ENCODE peak calls at places on chromosomes 11 and 22, in seven cellular contexts. J is ovary, F is transverse colon, M is upper lobe of left lung, Q is stomach, G is sigmoid colon, V is A549. K is an unnamed sample. For H3K9me3, the result is how much of the 10 kb centered on the place peaks cover.

GRCh38 chr11:103994111-103994510 is 42.3 kb upstream of the DDI1 start:
- DNase-seq in J (no peak), F (no peak), M (no peak), Q (no peak), G (no peak), V (no peak), K (no peak)

GRCh38 chr11:96024666-96025065 is 100.8 kb upstream of the MTMR2 start:
- DNase-seq in J (no peak), F (no peak), M (no peak), Q (no peak), G (no peak), V (no peak), K (no peak)

GRCh38 chr11:71193431-71193830 is 58.9 kb downstream of the SHANK2 start:
- DNase-seq in J (no peak), F (no peak), M (no peak), Q (no peak), G (no peak), V (no peak), K (no peak)

GRCh38 chr11:63858628-63859550 is 20.0 kb downstream of the MARK2 start:
- DNase-seq in J (no peak), F (peak), M (no peak), Q (peak), G (peak), V (no peak), K (no peak)

GRCh38 chr11:19160839-19161238 is 40.9 kb downstream of the CSRP3 start:
- DNase-seq in J (no peak), F (no peak), M (no peak), Q (no peak), G (no peak), V (no peak), K (no peak)

GRCh38 chr11:83326326-83326725 is 40.2 kb upstream of the CCDC90B start:
- DNase-seq in J (no peak), F (no peak), M (peak), Q (no peak), G (no peak), V (no peak), K (no peak)

GRCh38 chr22:33328789-33329296 is 270.7 kb upstream of the SYN3 start:
- DNase-seq in J (no peak), F (no peak), M (no peak), Q (no peak), G (no peak), V (peak), K (no peak)

GRCh38 chr11:47257518-47258316 is at the start of gene NR1H3:
- DNase-seq in J (peak), F (peak), M (peak), Q (peak), G (peak), V (peak), K (peak)

GRCh38 chr11:29328961-29329441 is 687.8 kb downstream of the KCNA4 start:
- DNase-seq in J (no peak), F (no peak), M (no peak), Q (no peak), G (no peak), V (peak), K (no peak)

GRCh38 chr11:134485316-134485715 is 73.3 kb upstream of the B3GAT1 start:
- DNase-seq in J (no peak), F (no peak), M (no peak), Q (no peak), G (no peak), V (no peak), K (no peak)

DNA sequence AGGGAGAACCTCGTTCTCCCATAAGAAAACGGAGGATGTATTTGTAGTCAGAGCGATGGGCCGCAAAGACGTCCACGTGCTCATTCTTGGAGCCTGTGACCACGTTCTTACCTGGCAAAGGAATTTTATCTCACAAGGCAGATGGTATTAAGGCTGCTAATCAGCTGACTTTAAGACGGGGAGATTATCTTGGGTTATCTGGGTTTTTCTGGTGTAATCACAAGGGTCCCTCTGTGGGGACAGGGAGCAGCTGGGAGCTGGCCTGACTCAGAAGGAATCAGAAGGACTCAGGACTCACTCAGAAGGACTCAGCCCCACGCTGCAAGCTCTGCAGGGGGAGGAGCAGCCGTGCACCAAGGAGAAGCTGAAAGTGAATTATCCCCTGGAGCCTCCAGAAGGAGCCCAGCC is 7.5 kb upstream of the SIGIRR start:
- DNase-seq in J (no peak), F (no peak), M (no peak), Q (no peak), G (no peak), V (no peak), K (no peak)
- TF ChIP-seq EP300 in J (no peak), F (no peak), M (no peak), Q (no peak), G (no peak), V (no peak), K (no peak)

GRCh38 chr11:115931684-115932083 is 427.5 kb upstream of the CADM1 start:
- DNase-seq in J (no peak), F (no peak), M (no peak), Q (no peak), G (no peak), V (no peak), K (no peak)

GRCh38 chr11:115929618-115930129 is 425.5 kb upstream of the CADM1 start:
- DNase-seq in J (no peak), F (no peak), M (no peak), Q (no peak), G (no peak), V (no peak), K (no peak)

GRCh38 chr11:115930276-115930675 is 426.1 kb upstream of the CADM1 start:
- DNase-seq in J (no peak), F (no peak), M (no peak), Q (no peak), G (no peak), V (no peak), K (no peak)

GRCh38 chr11:115928811-115929210 is 424.6 kb upstream of the CADM1 start:
- DNase-seq in J (no peak), F (no peak), M (no peak), Q (no peak), G (no peak), V (no peak), K (no peak)

GRCh38 chr11:115930886-115931537 is 426.8 kb upstream of the CADM1 start:
- DNase-seq in J (no peak), F (peak), M (no peak), Q (no peak), G (no peak), V (no peak), K (no peak)
- H3K4me3 ChIP-seq in J (no peak), F (no peak), M (no peak), Q (no peak), G (no peak), V (no peak), K (no peak)

GRCh38 chr11:97611345-97611744 is 1221.5 kb downstream of the JRKL start:
- DNase-seq in J (no peak), F (no peak), M (peak), Q (no peak), G (no peak), V (no peak), K (no peak)

GRCh38 chr11:97610854-97611253 is 1221.0 kb downstream of the JRKL start:
- DNase-seq in J (no peak), F (no peak), M (no peak), Q (no peak), G (no peak), V (no peak), K (no peak)

GRCh38 chr11:97607301-97608000 is 1217.6 kb downstream of the JRKL start:
- DNase-seq in J (no peak), F (no peak), M (no peak), Q (no peak), G (no peak), V (no peak), K (no peak)

GRCh38 chr11:97614571-97614970 is 1224.8 kb downstream of the JRKL start:
- DNase-seq in J (no peak), F (no peak), M (no peak), Q (no peak), G (no peak), V (no peak), K (no peak)

DNA sequence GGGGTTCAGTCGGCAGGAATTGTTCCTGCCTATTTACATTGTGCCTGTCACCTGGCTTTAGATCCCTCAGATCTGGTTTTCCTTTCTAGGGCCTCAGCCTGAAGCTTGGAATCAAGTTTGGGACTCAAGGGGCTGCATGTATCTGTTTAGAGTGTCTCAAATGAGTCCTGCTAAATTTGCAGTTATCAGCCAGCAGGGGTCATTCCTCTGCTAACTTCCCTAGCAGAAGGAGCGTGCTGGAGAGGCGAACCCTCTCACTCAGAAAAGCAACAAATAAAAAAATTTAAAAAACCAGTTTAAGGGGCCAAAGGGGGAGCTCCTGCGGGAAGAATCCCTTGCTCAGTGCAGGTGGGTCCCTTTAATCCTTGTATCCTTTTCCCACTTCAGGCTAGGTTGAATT is 1220.2 kb downstream of the JRKL start:
- DNase-seq in J (no peak), F (no peak), M (no peak), Q (no peak), G (no peak), V (no peak), K (no peak)
- H3K9me3 ChIP-seq in J (under half), F (under half), M (under half), Q (under half), G (under half), V (under half), K (under half)

GRCh38 chr22:20393705-20394476 is at the start of gene ZNF74:
- DNase-seq in J (peak), F (peak), M (peak), Q (peak), G (peak), V (peak), K (peak)
- TF ChIP-seq EP300 in J (no peak), F (no peak), M (no peak), Q (no peak), G (no peak), V (no peak), K (no peak)

GRCh38 chr22:46055176-46055850 is 78.4 kb upstream of the WNT7B start:
- DNase-seq in J (peak), F (peak), M (no peak), Q (peak), G (peak), V (no peak), K (peak)

GRCh38 chr22:46057762-46058420 is 80.9 kb upstream of the WNT7B start:
- DNase-seq in J (peak), F (peak), M (no peak), Q (peak), G (peak), V (no peak), K (peak)

GRCh38 chr22:46055851-46056168 is 78.8 kb upstream of the WNT7B start:
- DNase-seq in J (no peak), F (no peak), M (no peak), Q (no peak), G (no peak), V (no peak), K (no peak)

GRCh38 chr22:46057206-46057605 is 80.2 kb upstream of the WNT7B start:
- DNase-seq in J (peak), F (peak), M (no peak), Q (peak), G (peak), V (no peak), K (peak)

DNA sequence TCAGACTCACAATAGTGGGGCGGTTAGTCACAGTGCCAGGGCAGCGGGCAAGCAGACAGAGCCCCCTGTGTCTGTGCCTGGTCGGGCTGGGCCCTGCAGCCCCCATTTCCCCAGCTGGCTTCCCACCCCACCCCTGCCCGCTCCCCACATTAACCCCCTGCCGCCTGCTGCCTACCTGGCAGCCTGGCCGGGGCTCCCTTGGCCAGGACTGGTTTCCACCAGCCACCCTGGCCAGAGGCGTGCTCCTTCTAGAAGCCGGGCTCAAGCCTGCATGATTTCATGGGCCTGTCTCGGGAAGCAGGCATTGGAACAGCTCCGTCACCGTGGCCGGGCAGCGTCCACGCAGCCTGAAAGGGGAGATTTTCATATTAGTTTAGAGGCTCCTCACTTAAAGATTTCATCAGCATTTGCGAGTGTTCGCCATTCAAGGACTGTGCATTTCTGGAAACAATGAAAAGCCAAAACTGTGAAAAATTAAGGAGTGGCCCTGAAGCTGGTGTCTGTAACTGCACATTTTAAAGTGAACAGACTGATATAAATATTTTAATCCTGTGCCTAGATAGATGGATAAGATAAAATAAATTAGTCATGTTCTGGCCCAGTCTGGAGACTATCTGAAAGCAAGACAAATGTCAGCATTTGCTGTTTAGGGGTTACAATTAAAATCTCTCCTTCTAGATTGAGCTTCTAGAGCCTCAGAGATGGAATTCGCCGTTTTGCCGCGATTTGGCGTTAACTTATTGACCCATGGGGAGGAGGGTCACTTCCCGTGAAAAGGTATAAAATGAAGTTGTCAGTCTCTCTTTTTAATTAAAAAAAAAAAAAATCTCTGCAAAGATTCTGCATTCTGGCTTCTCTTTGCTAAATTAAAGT is 79.4 kb upstream of the WNT7B start:
- DNase-seq in J (peak), F (peak), M (peak), Q (peak), G (peak), V (no peak), K (peak)
- H3K4me3 ChIP-seq in J (peak), F (peak), M (no peak), Q (peak), G (peak), V (peak), K (peak)

DNA sequence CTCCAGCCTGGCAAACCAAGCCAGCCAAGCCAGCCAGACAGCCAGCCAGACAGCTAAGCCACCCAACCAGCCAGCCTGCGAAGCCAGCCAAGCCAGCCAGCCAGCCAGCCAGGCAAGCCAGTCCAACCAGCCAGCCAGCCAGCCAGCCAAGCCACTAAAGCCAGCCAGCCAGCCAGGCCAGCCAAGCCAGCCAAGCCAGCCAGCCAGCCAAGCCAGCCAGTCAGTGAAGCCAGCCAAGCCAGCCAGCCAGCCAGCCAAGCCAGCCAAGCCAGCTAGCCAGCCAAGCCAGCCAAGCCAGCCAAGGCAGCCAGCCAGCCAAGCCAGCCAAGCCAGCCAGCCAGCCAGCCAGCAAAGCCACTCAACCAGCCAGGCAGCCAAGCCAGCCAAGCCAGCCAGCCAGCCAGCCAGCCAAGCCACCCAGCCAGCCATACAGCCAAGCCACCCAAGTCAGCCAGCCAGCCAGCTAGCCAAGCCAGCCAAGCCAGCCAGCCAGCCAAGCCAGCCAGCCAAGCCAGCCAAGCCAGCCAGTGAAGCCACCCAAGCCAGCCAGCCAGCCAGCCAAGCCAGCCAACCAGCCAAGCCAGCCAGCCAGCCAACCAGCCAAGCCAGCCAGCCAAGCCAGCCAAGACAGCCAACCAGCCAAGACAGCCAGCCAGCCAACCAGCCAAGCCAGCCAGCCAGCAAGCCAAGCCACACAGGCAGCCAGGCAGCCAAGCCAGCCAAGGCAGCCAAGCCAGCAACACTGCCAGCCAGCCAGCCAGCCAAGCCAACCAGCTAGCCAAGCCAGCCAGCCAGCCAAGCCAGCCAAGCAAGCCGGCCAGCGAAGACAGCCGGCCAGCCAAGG is 29.7 kb downstream of the CCT8L2 start:
- DNase-seq in J (peak), F (no peak), M (peak), Q (no peak), G (no peak), V (no peak), K (no peak)
- H3K9me3 ChIP-seq in J (under half), F (under half), M (under half), Q (under half), G (under half), V (under half), K (under half)

GRCh38 chr22:41951898-41952474 is at the start of gene SMIM45:
- DNase-seq in J (no peak), F (no peak), M (peak), Q (no peak), G (no peak), V (no peak), K (no peak)
- TF ChIP-seq EP300 in J (no peak), F (no peak), M (no peak), Q (no peak), G (no peak), V (no peak), K (no peak)

GRCh38 chr11:45922425-45923082 is at the start of gene LARGE2:
- DNase-seq in J (peak), F (peak), M (peak), Q (peak), G (no peak), V (peak), K (peak)
- H3K4me3 ChIP-seq in J (peak), F (peak), M (no peak), Q (peak), G (peak), V (peak), K (peak)

K was measured in suprapubic skin.